ENCODE peak calls at places on chromosome 20, in eight cellular contexts. I is fibroblast of pulmonary artery, S is BE2C, M is aorta, R is A549, U is mucosa of descending colon, V is psoas muscle, F is cardiac fibroblast. G is an unnamed sample.

GRCh38 chr20:19699132-19699971 is 58.7 kb upstream of the RIN2 start:
- DNase-seq in I (peak), S (no peak), M (no peak), R (no peak), U (no peak), V (no peak), F (peak), G (peak)

GRCh38 chr20:5996765-5997164 is 46.3 kb downstream of the MCM8 start:
- DNase-seq in I (no peak), S (no peak), M (no peak), R (no peak), U (no peak), V (no peak), F (no peak), G (no peak)

GRCh38 chr20:56676679-56677078 is 47.6 kb downstream of the TFAP2C start:
- DNase-seq in I (no peak), S (no peak), M (no peak), R (no peak), U (no peak), V (no peak), F (no peak), G (no peak)

GRCh38 chr20:63356511-63356910 is 4.6 kb downstream of the CHRNA4 start:
- DNase-seq in I (no peak), S (no peak), M (no peak), R (no peak), U (no peak), V (no peak), F (no peak), G (no peak)

GRCh38 chr20:35013421-35014411 is 58.0 kb downstream of the MYH7B start:
- DNase-seq in I (no peak), S (no peak), M (peak), R (no peak), U (no peak), V (no peak), F (no peak), G (no peak)

GRCh38 chr20:63850689-63851547 is 10.4 kb upstream of the ABHD16B start:
- DNase-seq in I (no peak), S (no peak), M (no peak), R (no peak), U (no peak), V (no peak), F (no peak), G (no peak)

GRCh38 chr20:19070681-19071441 is 141.6 kb upstream of the SLC24A3 start:
- DNase-seq in I (no peak), S (no peak), M (no peak), R (no peak), U (no peak), V (no peak), F (no peak), G (no peak)

GRCh38 chr20:36202891-36203338 is 33.4 kb upstream of the AAR2 start:
- DNase-seq in I (peak), S (peak), M (peak), R (peak), U (peak), V (peak), F (peak), G (no peak)

GRCh38 chr20:17343631-17344447 is 117.0 kb downstream of the PCSK2 start:
- DNase-seq in I (no peak), S (no peak), M (no peak), R (no peak), U (no peak), V (no peak), F (no peak), G (no peak)

DNA sequence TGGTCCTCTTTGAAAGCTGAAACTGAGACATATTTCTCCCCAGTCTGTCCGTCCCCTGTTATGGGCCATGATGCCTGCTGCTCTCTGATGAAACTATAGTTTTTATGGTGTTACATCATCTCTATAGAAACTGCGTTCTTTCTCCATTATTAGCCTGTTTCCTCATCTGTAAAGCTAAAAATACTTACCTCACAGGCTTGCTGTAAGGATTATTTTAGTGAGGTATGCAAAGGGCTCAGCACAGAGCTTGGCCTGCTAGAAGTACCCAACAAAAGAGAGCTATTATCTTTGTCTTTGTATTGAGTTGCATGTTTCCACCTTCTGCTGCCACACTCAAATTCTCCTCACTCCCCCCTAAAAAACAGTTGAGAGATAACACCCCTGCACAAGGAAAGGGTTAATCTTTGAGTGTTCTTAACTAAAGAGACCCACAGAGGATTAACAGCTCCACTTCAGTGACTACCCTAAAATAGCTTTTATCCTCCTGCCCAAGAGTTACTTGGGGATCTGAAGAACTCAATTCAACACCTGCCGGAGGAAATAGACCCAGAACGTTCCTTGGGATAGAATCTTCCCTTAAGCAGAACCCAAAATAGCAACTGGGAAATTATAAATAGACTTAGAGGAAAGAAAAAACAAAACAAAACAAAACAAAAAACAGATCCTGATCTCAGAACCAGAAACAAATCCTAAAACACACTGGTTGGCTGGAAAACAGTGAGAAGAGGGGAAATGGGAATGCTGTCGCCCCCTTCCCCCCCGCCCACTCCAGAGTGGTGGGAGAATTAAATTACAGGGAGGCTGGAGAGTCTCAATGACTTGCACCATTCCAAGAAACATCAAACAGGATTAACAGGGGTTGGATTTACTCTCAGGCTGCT is 1.8 kb downstream of the PLAGL2 start:
- DNase-seq in I (peak), S (no peak), M (no peak), R (no peak), U (no peak), V (no peak), F (peak), G (no peak)
- H3K4me3 ChIP-seq in I (peak), S (peak), M (no peak), R (peak), U (no peak), V (peak), F (no peak), G (peak)

DNA sequence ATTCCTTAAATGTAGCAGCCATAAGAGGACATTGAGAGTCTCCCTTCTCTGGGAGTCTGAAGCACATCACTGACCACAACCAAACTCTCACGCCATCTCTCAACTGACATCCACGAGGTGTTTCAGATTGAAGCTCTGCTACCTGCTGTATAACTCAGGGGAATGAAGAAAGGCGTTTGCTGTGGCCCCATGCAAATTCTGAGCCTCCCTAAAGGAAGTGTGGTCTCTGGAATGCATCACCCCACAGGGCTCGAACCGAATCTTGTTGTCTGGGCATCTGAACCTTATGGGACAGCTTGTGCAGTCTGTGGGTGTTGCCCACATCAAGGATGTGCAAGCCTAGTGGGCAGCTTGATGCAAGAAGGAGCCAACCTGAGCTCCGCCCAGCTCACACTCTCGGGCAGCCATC is 10.9 kb downstream of the PMEPA1 start:
- DNase-seq in I (peak), S (no peak), M (no peak), R (peak), U (no peak), V (no peak), F (no peak), G (no peak)
- H3K4me3 ChIP-seq in I (peak), S (no peak), M (no peak), R (peak), U (no peak), V (no peak), F (no peak), G (no peak)

DNA sequence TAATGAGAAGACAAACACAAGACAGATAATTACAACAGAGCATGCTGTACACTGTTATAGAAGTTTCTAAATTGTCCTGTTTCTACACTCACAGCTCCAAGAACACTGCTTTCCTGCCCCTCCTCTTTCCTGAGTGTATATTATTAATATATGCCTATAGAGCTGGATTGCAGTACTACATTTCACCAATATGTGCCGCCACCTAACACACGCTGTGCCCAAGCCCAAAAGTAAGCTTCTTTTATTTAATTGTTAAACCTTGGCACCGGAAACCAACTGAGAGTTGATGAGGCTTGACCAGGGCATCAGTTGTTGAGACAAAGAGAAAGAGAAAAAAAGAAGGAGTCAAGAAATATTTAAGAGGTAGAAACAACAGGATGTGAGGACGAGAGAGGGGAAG is 16.0 kb upstream of the PTPRT start:
- DNase-seq in I (no peak), S (no peak), M (no peak), R (no peak), U (no peak), V (no peak), F (no peak), G (no peak)
- H3K4me3 ChIP-seq in I (no peak), S (no peak), M (no peak), R (no peak), U (no peak), V (no peak), F (no peak), G (no peak)

GRCh38 chr20:37915434-37915787 is 12.5 kb downstream of the VSTM2L start:
- DNase-seq in I (no peak), S (no peak), M (no peak), R (no peak), U (no peak), V (no peak), F (no peak), G (no peak)
- H3K4me3 ChIP-seq in I (no peak), S (peak), M (no peak), R (no peak), U (no peak), V (peak), F (no peak), G (no peak)

GRCh38 chr20:310645-311044 is 13.3 kb downstream of the ZCCHC3 start:
- DNase-seq in I (no peak), S (no peak), M (no peak), R (no peak), U (no peak), V (no peak), F (no peak), G (no peak)
- H3K4me3 ChIP-seq in I (peak), S (peak), M (no peak), R (no peak), U (no peak), V (peak), F (no peak), G (no peak)

GRCh38 chr20:49986049-49986448 is 3.3 kb downstream of the SNAI1 start:
- DNase-seq in I (peak), S (no peak), M (no peak), R (no peak), U (no peak), V (no peak), F (peak), G (no peak)
- H3K4me3 ChIP-seq in I (peak), S (peak), M (no peak), R (peak), U (no peak), V (peak), F (peak), G (peak)

DNA sequence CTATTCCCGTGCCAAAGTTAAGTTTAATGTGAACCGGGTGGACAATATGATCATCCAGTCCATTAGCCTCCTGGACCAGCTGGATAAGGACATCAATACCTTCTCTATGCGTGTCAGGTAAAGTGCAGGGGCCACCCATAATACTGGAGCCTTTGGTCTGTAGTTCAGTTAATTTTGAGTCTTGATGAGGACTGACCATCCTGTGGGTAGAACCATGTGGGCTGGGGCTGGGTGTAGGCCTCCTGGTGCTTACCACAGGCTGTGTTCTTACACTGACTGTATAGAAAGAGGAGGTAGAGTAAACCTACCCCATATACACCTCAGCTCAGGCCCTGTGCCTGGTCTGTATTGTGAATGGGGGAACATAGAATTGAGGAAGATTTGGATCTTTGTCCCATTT is 2.4 kb downstream of the NOP56 start:
- DNase-seq in I (no peak), S (no peak), M (no peak), R (no peak), U (no peak), V (no peak), F (no peak), G (no peak)
- H3K4me3 ChIP-seq in I (peak), S (peak), M (no peak), R (peak), U (no peak), V (no peak), F (no peak), G (no peak)

G was measured in AG04450.